ENCODE peak calls at places on chromosomes 12 and 14, in six cellular contexts. D, N, Y, F, G and E are unnamed samples. For H3K4me1, the result is how much of the 10 kb centered on the place peaks cover.

GRCh38 chr14:74414793-74415437 is 11.1 kb downstream of the SYNDIG1L start:
- DNase-seq in D (no peak), N (no peak), Y (no peak), F (no peak), G (no peak), E (no peak)

GRCh38 chr12:113467154-113467513 is 4.5 kb downstream of the LHX5 start:
- DNase-seq in D (no peak), N (no peak), Y (no peak), F (no peak), G (no peak), E (no peak)

GRCh38 chr14:72311116-72311515 is 378.9 kb downstream of the RGS6 start:
- DNase-seq in D (no peak), N (no peak), Y (no peak), F (no peak), G (no peak), E (no peak)

GRCh38 chr12:109695961-109696461 is 17.6 kb upstream of the FAM222A start:
- DNase-seq in D (no peak), N (no peak), Y (no peak), F (no peak), G (no peak), E (no peak)

GRCh38 chr12:11069854-11070253 is 7.8 kb upstream of the TAS2R46 start:
- DNase-seq in D (no peak), N (no peak), Y (no peak), F (no peak), G (no peak), E (no peak)

GRCh38 chr12:56011509-56012090 is 9.2 kb upstream of the IKZF4 start:
- DNase-seq in D (no peak), N (no peak), Y (no peak), F (no peak), G (no peak), E (no peak)

GRCh38 chr12:41924111-41924510 is 220.6 kb downstream of the GXYLT1 start:
- DNase-seq in D (no peak), N (no peak), Y (no peak), F (no peak), G (no peak), E (no peak)

GRCh38 chr12:52146822-52147366 is 44.9 kb downstream of the KRT80 start:
- DNase-seq in D (no peak), N (no peak), Y (no peak), F (no peak), G (no peak), E (no peak)

GRCh38 chr14:32252030-32252670 is 49.1 kb upstream of the RNU6-8 start:
- DNase-seq in D (peak), N (peak), Y (peak), F (no peak), G (peak), E (no peak)

GRCh38 chr12:105978686-105979085 is 160.1 kb downstream of the NUAK1 start:
- DNase-seq in D (no peak), N (no peak), Y (no peak), F (no peak), G (no peak), E (no peak)

GRCh38 chr12:5796171-5797091 is 148.6 kb downstream of the ANO2 start:
- DNase-seq in D (no peak), N (no peak), Y (peak), F (no peak), G (no peak), E (peak)

GRCh38 chr12:104435765-104436164 is 21.0 kb upstream of the CHST11 start:
- DNase-seq in D (no peak), N (no peak), Y (no peak), F (no peak), G (no peak), E (no peak)

GRCh38 chr12:30989754-30990153 is 63.2 kb downstream of the TSPAN11 start:
- DNase-seq in D (peak), N (no peak), Y (no peak), F (no peak), G (no peak), E (peak)

GRCh38 chr14:33916663-33917565 is 34.0 kb downstream of the EGLN3 start:
- DNase-seq in D (peak), N (no peak), Y (no peak), F (no peak), G (no peak), E (no peak)

GRCh38 chr14:30873308-30874119 is 845 bp upstream of the COCH start:
- DNase-seq in D (no peak), N (no peak), Y (no peak), F (no peak), G (no peak), E (no peak)

GRCh38 chr12:116537149-116537904 is 21.9 kb upstream of the MAP1LC3B2 start:
- DNase-seq in D (no peak), N (no peak), Y (no peak), F (no peak), G (no peak), E (no peak)

GRCh38 chr12:68587448-68587873 is 23.2 kb upstream of the RAP1B start:
- DNase-seq in D (no peak), N (peak), Y (no peak), F (no peak), G (no peak), E (no peak)

GRCh38 chr12:11798856-11799530 is 149.5 kb downstream of the ETV6 start:
- DNase-seq in D (peak), N (no peak), Y (no peak), F (no peak), G (no peak), E (no peak)

GRCh38 chr12:121791671-121792496 is 1.6 kb downstream of the RHOF start:
- DNase-seq in D (no peak), N (no peak), Y (peak), F (no peak), G (peak), E (no peak)

GRCh38 chr14:72907327-72907826 is 13.5 kb upstream of the DPF3 start:
- DNase-seq in D (peak), N (no peak), Y (peak), F (no peak), G (no peak), E (no peak)

GRCh38 chr12:45730842-45731336 is 1.4 kb downstream of the ARID2 start:
- DNase-seq in D (peak), N (peak), Y (no peak), F (no peak), G (peak), E (no peak)

GRCh38 chr12:72509893-72510292 is 237.7 kb downstream of the TRHDE start:
- DNase-seq in D (no peak), N (no peak), Y (no peak), F (no peak), G (no peak), E (no peak)

GRCh38 chr14:60328588-60328987 is 79.6 kb downstream of the PPM1A start:
- DNase-seq in D (no peak), N (no peak), Y (no peak), F (no peak), G (no peak), E (no peak)

GRCh38 chr14:32826404-32827082 is 112.1 kb upstream of the NPAS3 start:
- DNase-seq in D (peak), N (no peak), Y (no peak), F (no peak), G (no peak), E (no peak)

GRCh38 chr12:572532-572899 is 90.7 kb downstream of the NINJ2 start:
- DNase-seq in D (no peak), N (no peak), Y (peak), F (peak), G (no peak), E (no peak)

GRCh38 chr12:48189331-48190125 is 6.1 kb downstream of the CCDC184 start:
- DNase-seq in D (peak), N (peak), Y (peak), F (no peak), G (peak), E (peak)

GRCh38 chr12:80056845-80057244 is 42.5 kb upstream of the OTOGL start:
- DNase-seq in D (peak), N (no peak), Y (peak), F (no peak), G (no peak), E (no peak)

GRCh38 chr12:52050771-52051541 is at the start of gene NR4A1:
- DNase-seq in D (peak), N (peak), Y (peak), F (peak), G (peak), E (peak)

GRCh38 chr14:30267141-30267540 is 291.8 kb upstream of the G2E3 start:
- DNase-seq in D (no peak), N (no peak), Y (no peak), F (no peak), G (no peak), E (no peak)

GRCh38 chr12:12564911-12565310 is 2.2 kb upstream of the DUSP16 start:
- DNase-seq in D (no peak), N (no peak), Y (no peak), F (no peak), G (no peak), E (no peak)

GRCh38 chr12:59113831-59114273 is 193.5 kb upstream of the LRIG3 start:
- DNase-seq in D (peak), N (peak), Y (peak), F (peak), G (no peak), E (peak)

GRCh38 chr12:39813776-39814175 is 194.2 kb upstream of the ABCD2 start:
- DNase-seq in D (no peak), N (no peak), Y (no peak), F (no peak), G (no peak), E (no peak)

DNA sequence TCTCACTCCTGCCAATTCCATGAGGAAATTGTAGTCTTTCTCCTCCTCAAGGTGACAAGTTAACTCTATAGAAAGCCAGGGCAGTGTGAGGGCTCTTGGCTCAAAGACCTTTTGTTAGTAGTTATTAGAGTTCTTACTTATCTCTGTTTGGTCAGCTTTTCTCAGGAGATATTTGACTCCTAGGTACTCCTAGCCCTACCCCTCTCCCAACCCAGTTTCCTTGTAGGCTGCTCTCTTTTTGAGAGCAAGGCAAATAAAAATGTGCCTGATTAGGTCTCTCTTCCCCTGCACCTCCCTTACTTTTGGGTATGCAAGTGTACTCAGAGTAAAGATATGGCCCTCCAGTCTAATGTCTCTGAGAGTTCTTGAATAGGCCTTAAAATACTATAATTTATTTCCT is 23.8 kb downstream of the BTG1 start:
- DNase-seq in D (no peak), N (no peak), Y (no peak), F (no peak), G (no peak), E (no peak)
- H3K4me1 ChIP-seq in D (under half), N (under half), Y (under half), F (under half), G (under half), E (under half)

DNA sequence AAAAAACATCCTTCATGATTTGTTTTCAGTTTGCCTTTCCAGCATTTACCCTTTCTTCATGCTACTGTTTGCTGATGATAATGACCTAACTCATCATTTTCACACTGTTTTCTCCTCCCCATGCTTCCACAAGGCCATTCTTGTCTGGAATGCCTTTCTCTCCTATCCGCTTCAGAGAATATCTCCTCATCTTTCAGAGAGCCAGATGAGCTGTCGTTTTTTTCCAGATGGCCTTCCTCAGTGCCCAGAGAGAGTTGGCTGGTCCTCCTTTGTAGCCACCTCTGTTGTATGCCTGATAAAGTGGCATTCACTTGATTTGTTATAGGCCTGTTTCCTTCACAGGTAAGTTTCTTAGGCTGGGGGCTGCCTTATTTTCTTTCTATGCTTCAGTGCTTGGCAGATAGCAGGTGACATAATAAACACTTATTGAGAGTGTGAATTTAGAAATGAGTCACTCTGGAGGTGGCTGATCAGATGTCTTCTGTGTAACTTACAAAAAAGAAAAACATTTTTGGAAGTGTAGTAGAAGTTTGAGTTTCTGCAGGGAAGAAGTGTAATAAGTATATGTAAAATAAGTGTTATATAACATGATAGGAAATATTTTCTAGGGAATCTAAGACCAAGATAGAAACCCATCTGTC is 174.4 kb downstream of the DACT1 start:
- DNase-seq in D (no peak), N (no peak), Y (no peak), F (no peak), G (no peak), E (no peak)
- H3K4me1 ChIP-seq in D (under half), N (under half), Y (under half), F (under half), G (under half), E (under half)

DNA sequence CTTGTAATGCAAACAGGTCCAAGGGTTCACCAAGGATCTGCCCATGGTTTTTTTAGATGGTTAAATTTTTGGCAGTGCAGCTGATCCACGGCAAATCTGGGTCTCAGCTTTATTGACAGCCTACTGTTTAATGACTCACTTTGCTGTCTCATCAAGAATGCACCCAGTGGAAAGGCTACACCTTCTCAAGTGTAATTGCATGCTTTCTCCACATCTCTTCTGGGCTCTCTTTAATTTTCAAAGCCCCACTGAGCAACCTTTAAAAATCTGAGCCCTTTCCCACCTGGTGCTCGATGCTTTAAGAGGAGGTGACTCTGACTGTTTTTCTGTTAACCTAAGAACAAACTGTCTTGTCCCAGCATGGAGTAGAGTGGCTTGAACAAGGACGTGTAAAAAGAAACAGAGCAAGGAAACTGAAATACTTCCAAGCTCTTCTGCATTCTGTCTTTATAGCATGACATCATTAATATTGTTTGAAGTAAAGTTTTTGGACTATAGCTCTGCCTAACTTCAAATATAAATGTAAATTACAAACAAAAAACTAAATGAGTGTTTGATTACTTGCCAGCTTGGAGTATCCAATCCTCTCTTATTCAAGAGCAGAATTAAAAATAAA is 214.2 kb upstream of the KRR1 start:
- DNase-seq in D (no peak), N (no peak), Y (no peak), F (no peak), G (no peak), E (no peak)
- H3K4me1 ChIP-seq in D (under half), N (under half), Y (under half), F (under half), G (under half), E (under half)

GRCh38 chr14:103136388-103137271 is 13.4 kb downstream of the TNFAIP2 start:
- DNase-seq in D (no peak), N (no peak), Y (no peak), F (no peak), G (no peak), E (no peak)
- H3K4me1 ChIP-seq in D (under half), N (under half), Y (under half), F (under half), G (under half), E (under half)

GRCh38 chr12:49661191-49661590 is 37.8 kb downstream of the PRPF40B start:
- DNase-seq in D (no peak), N (no peak), Y (no peak), F (no peak), G (no peak), E (no peak)
- H3K4me1 ChIP-seq in D (half or more), N (half or more), Y (half or more), F (under half), G (half or more), E (half or more)

GRCh38 chr14:100837812-100838170 is 11.9 kb downstream of the MEG3 start:
- DNase-seq in D (no peak), N (no peak), Y (no peak), F (no peak), G (no peak), E (peak)

GRCh38 chr14:100840286-100840685 is 14.4 kb downstream of the MEG3 start:
- DNase-seq in D (no peak), N (no peak), Y (no peak), F (no peak), G (no peak), E (no peak)

GRCh38 chr14:100838493-100839440 is 12.8 kb downstream of the MEG3 start:
- DNase-seq in D (no peak), N (no peak), Y (no peak), F (no peak), G (no peak), E (no peak)

GRCh38 chr14:100840751-100841444 is 15.0 kb downstream of the MEG3 start:
- DNase-seq in D (no peak), N (no peak), Y (no peak), F (no peak), G (no peak), E (no peak)

GRCh38 chr14:100839573-100840175 is 13.8 kb downstream of the MEG3 start:
- DNase-seq in D (no peak), N (no peak), Y (no peak), F (no peak), G (no peak), E (no peak)
- H3K4me1 ChIP-seq in D (under half), N (under half), Y (under half), F (under half), G (under half), E (under half)

GRCh38 chr14:95319312-95320075 is at the start of gene CLMN:
- DNase-seq in D (peak), N (peak), Y (peak), F (no peak), G (peak), E (peak)
- H3K4me1 ChIP-seq in D (under half), N (under half), Y (half or more), F (under half), G (under half), E (under half)

DNA sequence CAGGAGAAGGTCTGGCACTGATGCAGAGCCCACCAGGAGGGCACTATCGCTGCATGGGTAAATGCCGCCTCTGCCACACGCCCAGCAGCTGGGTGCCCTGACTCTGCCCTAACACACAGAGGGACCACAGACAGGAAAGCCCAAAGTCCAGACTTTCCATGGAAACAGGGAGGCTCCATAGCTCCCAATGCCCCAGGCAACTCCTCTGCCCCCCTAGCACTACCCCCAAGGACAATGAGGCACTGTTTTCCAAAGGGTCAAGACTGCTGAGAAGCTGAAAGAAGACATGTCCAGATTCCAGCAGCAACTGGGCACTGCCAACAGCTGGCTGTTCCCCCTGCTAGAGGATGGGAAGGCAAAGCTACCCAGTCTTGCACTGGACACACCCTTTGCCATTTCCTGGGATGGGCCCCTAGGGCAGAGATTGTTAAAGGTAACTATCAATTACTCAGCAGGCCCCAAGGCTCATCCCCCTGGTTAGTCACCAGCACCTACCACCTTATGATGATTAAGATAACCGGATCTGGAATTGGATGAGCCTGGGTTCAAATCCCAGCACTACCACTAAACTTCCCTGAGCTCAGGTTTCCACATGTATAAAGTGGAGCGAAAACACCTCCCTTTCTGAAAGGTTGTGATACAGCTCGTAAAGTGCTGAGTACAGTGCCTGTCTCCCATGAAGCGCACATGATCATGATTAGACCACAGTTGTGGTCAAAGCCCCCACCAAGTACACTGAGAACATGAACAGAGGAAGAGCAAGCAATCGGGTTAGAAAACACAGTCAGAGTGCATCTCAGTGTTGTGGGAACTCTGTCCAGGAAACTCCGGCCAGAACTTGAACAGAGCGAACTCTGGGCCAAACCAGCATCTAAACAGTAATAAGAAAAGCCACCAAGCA is 3.3 kb downstream of the PXN start:
- DNase-seq in D (no peak), N (no peak), Y (no peak), F (no peak), G (no peak), E (no peak)
- H3K4me1 ChIP-seq in D (half or more), N (half or more), Y (half or more), F (under half), G (half or more), E (half or more)

GRCh38 chr12:2345902-2346301 is 293.1 kb downstream of the CACNA1C start:
- DNase-seq in D (no peak), N (no peak), Y (no peak), F (no peak), G (no peak), E (no peak)

GRCh38 chr12:2343672-2344071 is 290.9 kb downstream of the CACNA1C start:
- DNase-seq in D (no peak), N (no peak), Y (no peak), F (no peak), G (no peak), E (no peak)

GRCh38 chr12:2344476-2344875 is 291.7 kb downstream of the CACNA1C start:
- DNase-seq in D (no peak), N (no peak), Y (no peak), F (no peak), G (no peak), E (no peak)

GRCh38 chr12:2346405-2346804 is 293.6 kb downstream of the CACNA1C start:
- DNase-seq in D (no peak), N (no peak), Y (no peak), F (no peak), G (no peak), E (no peak)

GRCh38 chr12:2344892-2345291 is 292.1 kb downstream of the CACNA1C start:
- DNase-seq in D (no peak), N (no peak), Y (no peak), F (no peak), G (no peak), E (no peak)
- H3K4me1 ChIP-seq in D (under half), N (under half), Y (half or more), F (under half), G (under half), E (half or more)

GRCh38 chr14:93007225-93007997 is 84.5 kb downstream of the CHGA start:
- DNase-seq in D (peak), N (no peak), Y (peak), F (no peak), G (no peak), E (no peak)
- H3K4me1 ChIP-seq in D (half or more), N (under half), Y (half or more), F (under half), G (under half), E (half or more)